ENCODE peak calls at places on chromosomes 1 and 21, in five cellular contexts. One of them, this sample, is unnamed.

GRCh38 chr1:240909701-240910457 is 297.9 kb upstream of the GREM2 start:
- DNase-seq in lower lobe of right lung: no peak
- DNase-seq in CD8-positive, alpha-beta T cell: no peak
- DNase-seq in effector memory CD4-positive, alpha-beta T cell: no peak
- DNase-seq in uterus: no peak
- DNase-seq in this sample: no peak

GRCh38 chr1:20948091-20948490 is 161.0 kb upstream of the HP1BP3 start:
- DNase-seq in uterus: no peak
- DNase-seq in effector memory CD4-positive, alpha-beta T cell: no peak
- DNase-seq in CD8-positive, alpha-beta T cell: no peak
- DNase-seq in lower lobe of right lung: no peak
- DNase-seq in this sample: no peak

GRCh38 chr1:24929876-24930702 is at the start of gene RUNX3:
- DNase-seq in effector memory CD4-positive, alpha-beta T cell: peak
- DNase-seq in uterus: peak
- DNase-seq in lower lobe of right lung: peak
- DNase-seq in CD8-positive, alpha-beta T cell: peak
- DNase-seq in this sample: peak

GRCh38 chr1:12087797-12088314 is 24.8 kb downstream of the TNFRSF8 start:
- DNase-seq in CD8-positive, alpha-beta T cell: peak
- DNase-seq in uterus: no peak
- DNase-seq in effector memory CD4-positive, alpha-beta T cell: peak
- DNase-seq in lower lobe of right lung: peak
- DNase-seq in this sample: no peak

GRCh38 chr1:51504806-51505525 is 14.1 kb downstream of the EPS15 start:
- DNase-seq in uterus: no peak
- DNase-seq in lower lobe of right lung: no peak
- DNase-seq in CD8-positive, alpha-beta T cell: no peak
- DNase-seq in effector memory CD4-positive, alpha-beta T cell: no peak
- DNase-seq in this sample: no peak

GRCh38 chr1:188706742-188707141 is 1770.9 kb downstream of the BRINP3 start:
- DNase-seq in lower lobe of right lung: no peak
- DNase-seq in effector memory CD4-positive, alpha-beta T cell: no peak
- DNase-seq in uterus: no peak
- DNase-seq in CD8-positive, alpha-beta T cell: no peak
- DNase-seq in this sample: no peak

GRCh38 chr1:942864-943533 is 16.1 kb downstream of the NOC2L start:
- DNase-seq in uterus: peak
- DNase-seq in CD8-positive, alpha-beta T cell: no peak
- DNase-seq in effector memory CD4-positive, alpha-beta T cell: no peak
- DNase-seq in lower lobe of right lung: no peak
- DNase-seq in this sample: no peak

GRCh38 chr1:211606914-211607751 is 28.2 kb upstream of the SLC30A1 start:
- DNase-seq in lower lobe of right lung: peak
- DNase-seq in effector memory CD4-positive, alpha-beta T cell: no peak
- DNase-seq in uterus: no peak
- DNase-seq in CD8-positive, alpha-beta T cell: peak
- DNase-seq in this sample: no peak

GRCh38 chr1:149849246-149849946 is 50.0 kb upstream of the BOLA1 start:
- DNase-seq in uterus: no peak
- DNase-seq in CD8-positive, alpha-beta T cell: no peak
- DNase-seq in lower lobe of right lung: no peak
- DNase-seq in effector memory CD4-positive, alpha-beta T cell: no peak
- DNase-seq in this sample: no peak

GRCh38 chr1:7554343-7555270 is 216.5 kb upstream of the VAMP3 start:
- DNase-seq in CD8-positive, alpha-beta T cell: no peak
- DNase-seq in effector memory CD4-positive, alpha-beta T cell: no peak
- DNase-seq in lower lobe of right lung: no peak
- DNase-seq in uterus: no peak
- DNase-seq in this sample: no peak

GRCh38 chr1:229075217-229075616 is 195.7 kb upstream of the RAB4A start:
- DNase-seq in lower lobe of right lung: no peak
- DNase-seq in uterus: no peak
- DNase-seq in effector memory CD4-positive, alpha-beta T cell: no peak
- DNase-seq in CD8-positive, alpha-beta T cell: no peak
- DNase-seq in this sample: no peak

GRCh38 chr1:16300436-16300835 is 51.8 kb downstream of the FBXO42 start:
- DNase-seq in lower lobe of right lung: no peak
- DNase-seq in uterus: no peak
- DNase-seq in effector memory CD4-positive, alpha-beta T cell: no peak
- DNase-seq in CD8-positive, alpha-beta T cell: no peak
- DNase-seq in this sample: no peak

GRCh38 chr1:226938903-226939438 is 1.1 kb upstream of the COQ8A start:
- DNase-seq in effector memory CD4-positive, alpha-beta T cell: no peak
- DNase-seq in uterus: no peak
- DNase-seq in lower lobe of right lung: no peak
- DNase-seq in CD8-positive, alpha-beta T cell: no peak
- DNase-seq in this sample: peak

GRCh38 chr1:33455537-33456301 is 16.7 kb upstream of the ZSCAN20 start:
- DNase-seq in lower lobe of right lung: no peak
- DNase-seq in effector memory CD4-positive, alpha-beta T cell: no peak
- DNase-seq in uterus: no peak
- DNase-seq in CD8-positive, alpha-beta T cell: no peak
- DNase-seq in this sample: peak

GRCh38 chr1:34696230-34696629 is 58.6 kb upstream of the GJB5 start:
- DNase-seq in CD8-positive, alpha-beta T cell: no peak
- DNase-seq in uterus: no peak
- DNase-seq in lower lobe of right lung: no peak
- DNase-seq in effector memory CD4-positive, alpha-beta T cell: no peak
- DNase-seq in this sample: no peak

GRCh38 chr1:115338457-115338820 is 390 bp upstream of the NGF start:
- DNase-seq in lower lobe of right lung: no peak
- DNase-seq in uterus: no peak
- DNase-seq in effector memory CD4-positive, alpha-beta T cell: no peak
- DNase-seq in CD8-positive, alpha-beta T cell: no peak
- DNase-seq in this sample: no peak

GRCh38 chr1:2386636-2387611 is 4.4 kb downstream of the MORN1 start:
- DNase-seq in effector memory CD4-positive, alpha-beta T cell: no peak
- DNase-seq in lower lobe of right lung: peak
- DNase-seq in CD8-positive, alpha-beta T cell: no peak
- DNase-seq in uterus: no peak
- DNase-seq in this sample: no peak

GRCh38 chr1:64133036-64133435 is 70.4 kb upstream of the UBE2U start:
- DNase-seq in CD8-positive, alpha-beta T cell: no peak
- DNase-seq in lower lobe of right lung: no peak
- DNase-seq in uterus: no peak
- DNase-seq in effector memory CD4-positive, alpha-beta T cell: no peak
- DNase-seq in this sample: no peak

GRCh38 chr1:158274797-158275196 is 14.9 kb upstream of the CD1C start:
- DNase-seq in CD8-positive, alpha-beta T cell: no peak
- DNase-seq in effector memory CD4-positive, alpha-beta T cell: no peak
- DNase-seq in lower lobe of right lung: no peak
- DNase-seq in uterus: no peak
- DNase-seq in this sample: no peak

GRCh38 chr1:234676103-234676594 is 66.2 kb upstream of the IRF2BP2 start:
- DNase-seq in lower lobe of right lung: peak
- DNase-seq in CD8-positive, alpha-beta T cell: peak
- DNase-seq in effector memory CD4-positive, alpha-beta T cell: peak
- DNase-seq in uterus: peak
- DNase-seq in this sample: peak

GRCh38 chr1:19390901-19391595 is 78.9 kb downstream of the SLC66A1 start:
- DNase-seq in uterus: peak
- DNase-seq in effector memory CD4-positive, alpha-beta T cell: peak
- DNase-seq in CD8-positive, alpha-beta T cell: peak
- DNase-seq in lower lobe of right lung: no peak
- DNase-seq in this sample: peak

GRCh38 chr1:157000686-157001085 is 44.9 kb downstream of the ARHGEF11 start:
- DNase-seq in CD8-positive, alpha-beta T cell: no peak
- DNase-seq in lower lobe of right lung: no peak
- DNase-seq in effector memory CD4-positive, alpha-beta T cell: no peak
- DNase-seq in uterus: no peak
- DNase-seq in this sample: no peak

GRCh38 chr1:23995431-23995837 is 15.3 kb upstream of the SRSF10 start:
- DNase-seq in uterus: no peak
- DNase-seq in lower lobe of right lung: no peak
- DNase-seq in effector memory CD4-positive, alpha-beta T cell: no peak
- DNase-seq in CD8-positive, alpha-beta T cell: no peak
- DNase-seq in this sample: no peak

DNA sequence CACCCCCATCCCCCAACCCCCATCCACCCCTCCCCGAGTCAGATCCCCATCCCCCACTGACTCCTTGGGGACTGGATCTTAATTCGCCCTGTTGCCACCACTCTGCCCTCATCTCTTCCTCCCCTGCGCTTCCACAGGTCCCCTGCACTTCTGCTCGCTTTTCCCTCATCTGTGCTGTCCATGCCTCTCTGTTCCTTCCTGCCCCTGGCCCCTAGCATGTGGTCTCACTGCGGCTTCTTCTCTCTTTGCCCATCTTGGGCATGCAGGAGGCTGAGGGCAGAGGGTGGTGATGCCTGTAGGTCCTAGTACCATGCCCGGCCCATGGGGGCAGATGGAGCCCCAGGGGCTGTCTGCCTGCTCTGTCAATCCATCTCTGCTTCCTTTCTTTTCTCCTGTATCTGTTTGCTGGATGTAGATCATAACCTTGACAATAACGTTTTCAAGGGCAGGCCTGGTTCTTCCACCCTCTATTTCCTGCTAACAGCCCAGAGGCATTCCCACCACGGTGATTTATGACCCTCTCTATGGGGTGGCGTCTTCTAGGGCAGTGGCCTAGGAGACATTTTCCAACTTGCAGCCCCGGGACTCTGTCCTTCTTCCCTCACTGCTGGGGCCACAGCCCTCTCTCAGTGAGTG is 33.7 kb downstream of the TMEM51 start:
- DNase-seq in lower lobe of right lung: no peak
- DNase-seq in CD8-positive, alpha-beta T cell: no peak
- DNase-seq in effector memory CD4-positive, alpha-beta T cell: no peak
- DNase-seq in uterus: no peak
- DNase-seq in this sample: no peak
- H3K27ac ChIP-seq in lower lobe of right lung: no peak
- H3K27ac ChIP-seq in CD8-positive, alpha-beta T cell: no peak
- H3K27ac ChIP-seq in effector memory CD4-positive, alpha-beta T cell: no peak
- H3K27ac ChIP-seq in uterus: no peak
- H3K27ac ChIP-seq in this sample: no peak

DNA sequence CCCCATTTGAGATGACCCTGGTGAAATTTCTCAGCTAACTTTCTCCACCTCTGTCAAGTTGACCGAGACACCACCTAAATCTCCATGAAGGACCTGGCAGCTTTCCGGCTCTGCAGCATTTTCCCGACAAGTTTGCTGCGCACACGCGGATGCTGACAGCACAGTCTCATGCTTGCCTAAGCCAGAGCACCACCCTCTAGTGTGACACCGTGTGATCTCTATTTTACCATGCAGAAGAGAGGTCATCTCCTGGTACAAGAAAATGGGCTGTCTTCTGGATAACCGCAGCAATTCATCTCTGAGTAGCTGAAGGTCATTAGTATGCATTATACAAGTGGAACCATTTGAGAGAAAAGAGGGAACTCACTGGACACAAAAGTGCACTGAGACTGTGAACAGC is 38.9 kb upstream of the H6PD start:
- DNase-seq in effector memory CD4-positive, alpha-beta T cell: no peak
- DNase-seq in lower lobe of right lung: no peak
- DNase-seq in CD8-positive, alpha-beta T cell: no peak
- DNase-seq in uterus: no peak
- DNase-seq in this sample: no peak
- H3K27ac ChIP-seq in effector memory CD4-positive, alpha-beta T cell: no peak
- H3K27ac ChIP-seq in lower lobe of right lung: no peak
- H3K27ac ChIP-seq in CD8-positive, alpha-beta T cell: no peak
- H3K27ac ChIP-seq in uterus: peak
- H3K27ac ChIP-seq in this sample: no peak

GRCh38 chr21:26148834-26149354 is 21.7 kb downstream of the APP start:
- DNase-seq in effector memory CD4-positive, alpha-beta T cell: no peak
- DNase-seq in uterus: no peak
- DNase-seq in lower lobe of right lung: no peak
- DNase-seq in CD8-positive, alpha-beta T cell: no peak
- DNase-seq in this sample: no peak

GRCh38 chr21:26147535-26147934 is 23.0 kb downstream of the APP start:
- DNase-seq in CD8-positive, alpha-beta T cell: no peak
- DNase-seq in effector memory CD4-positive, alpha-beta T cell: no peak
- DNase-seq in uterus: no peak
- DNase-seq in lower lobe of right lung: no peak
- DNase-seq in this sample: no peak

GRCh38 chr21:26148071-26148470 is 22.5 kb downstream of the APP start:
- DNase-seq in uterus: no peak
- DNase-seq in CD8-positive, alpha-beta T cell: no peak
- DNase-seq in lower lobe of right lung: no peak
- DNase-seq in effector memory CD4-positive, alpha-beta T cell: no peak
- DNase-seq in this sample: no peak

GRCh38 chr21:26144026-26144425 is 26.5 kb downstream of the APP start:
- DNase-seq in uterus: no peak
- DNase-seq in CD8-positive, alpha-beta T cell: no peak
- DNase-seq in effector memory CD4-positive, alpha-beta T cell: no peak
- DNase-seq in lower lobe of right lung: no peak
- DNase-seq in this sample: no peak

DNA sequence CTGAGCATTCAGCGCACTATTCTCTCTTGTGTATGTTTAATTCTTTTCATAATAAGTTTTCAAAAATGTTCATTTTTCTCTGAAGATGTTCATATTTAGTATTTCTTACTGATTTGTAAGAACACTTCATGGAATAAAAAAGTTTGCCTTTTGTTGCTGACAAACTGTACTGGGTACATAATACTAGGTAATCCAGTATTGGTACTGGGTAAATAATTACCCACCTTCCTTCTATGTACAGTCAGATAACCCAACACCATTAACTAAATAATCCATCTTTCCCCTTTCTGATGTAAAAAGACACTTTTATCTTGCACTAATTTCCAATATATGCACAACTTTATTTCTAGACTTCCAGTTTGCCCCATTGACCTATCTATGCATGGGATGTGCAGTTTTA is 23.9 kb downstream of the APP start:
- DNase-seq in lower lobe of right lung: no peak
- DNase-seq in CD8-positive, alpha-beta T cell: no peak
- DNase-seq in uterus: no peak
- DNase-seq in effector memory CD4-positive, alpha-beta T cell: no peak
- DNase-seq in this sample: no peak
- H3K27ac ChIP-seq in lower lobe of right lung: no peak
- H3K27ac ChIP-seq in CD8-positive, alpha-beta T cell: no peak
- H3K27ac ChIP-seq in uterus: no peak
- H3K27ac ChIP-seq in effector memory CD4-positive, alpha-beta T cell: no peak
- H3K27ac ChIP-seq in this sample: no peak

GRCh38 chr21:34061983-34062382 is 11.4 kb upstream of the MRPS6 start:
- DNase-seq in effector memory CD4-positive, alpha-beta T cell: no peak
- DNase-seq in lower lobe of right lung: no peak
- DNase-seq in uterus: no peak
- DNase-seq in CD8-positive, alpha-beta T cell: no peak
- DNase-seq in this sample: no peak
- H3K27ac ChIP-seq in effector memory CD4-positive, alpha-beta T cell: no peak
- H3K27ac ChIP-seq in lower lobe of right lung: no peak
- H3K27ac ChIP-seq in uterus: no peak
- H3K27ac ChIP-seq in CD8-positive, alpha-beta T cell: no peak
- H3K27ac ChIP-seq in this sample: no peak

DNA sequence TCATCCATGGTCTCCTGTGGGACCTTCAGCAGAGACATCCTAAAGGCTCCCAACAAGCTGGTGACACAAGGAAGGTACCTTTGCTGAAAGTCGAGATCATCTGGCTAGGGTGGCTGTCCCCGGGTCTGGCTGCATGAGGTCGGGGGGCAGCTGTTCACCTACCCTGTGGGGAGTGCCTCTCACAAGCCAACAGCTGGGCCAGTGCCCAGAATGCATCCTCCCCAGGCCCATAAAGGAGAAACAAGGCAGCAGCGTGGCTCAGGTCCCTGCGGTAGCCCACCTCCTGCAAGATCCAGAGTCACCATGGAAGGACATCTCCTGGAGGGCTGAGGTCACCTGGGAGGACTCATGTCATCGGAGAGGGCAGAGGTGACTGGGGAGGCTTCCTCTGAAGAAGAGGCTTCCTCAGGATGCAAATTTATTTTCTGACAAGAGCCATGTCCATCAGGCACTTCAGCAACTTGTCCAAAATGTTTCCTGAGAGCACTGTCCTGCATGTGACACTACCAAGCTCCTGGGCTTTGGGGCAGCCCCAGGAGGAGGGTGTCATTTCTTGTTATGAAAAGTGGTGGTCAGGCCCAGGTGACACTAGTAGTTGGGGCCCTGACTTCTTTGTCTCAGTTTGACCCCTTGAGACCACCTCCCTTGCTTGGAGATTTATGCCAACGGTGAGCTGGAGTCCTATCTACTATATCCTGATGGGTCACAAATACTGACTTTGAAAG is 6.7 kb upstream of the SMYD3 start:
- DNase-seq in uterus: no peak
- DNase-seq in CD8-positive, alpha-beta T cell: no peak
- DNase-seq in effector memory CD4-positive, alpha-beta T cell: no peak
- DNase-seq in lower lobe of right lung: no peak
- DNase-seq in this sample: no peak
- H3K27ac ChIP-seq in uterus: no peak
- H3K27ac ChIP-seq in CD8-positive, alpha-beta T cell: no peak
- H3K27ac ChIP-seq in effector memory CD4-positive, alpha-beta T cell: no peak
- H3K27ac ChIP-seq in lower lobe of right lung: no peak
- H3K27ac ChIP-seq in this sample: no peak